ENCODE peak calls at places on chromosomes 3 and 15, in nine cellular contexts. X is lower lobe of right lung, C is foreskin fibroblast, K is fibroblast of pulmonary artery, M is PC-3, N is hepatocyte, U is GM23338, F is psoas muscle, B is tibial artery. Y is an unnamed sample.

GRCh38 chr3:128355549-128355930 is 111.2 kb downstream of the DNAJB8 start:
- DNase-seq in C (no peak), K (no peak), N (no peak), U (no peak), B (no peak), F (no peak), M (no peak), X (no peak), Y (no peak)

GRCh38 chr3:22474706-22475470 is 723.9 kb upstream of the ZNF385D start:
- DNase-seq in X (no peak), U (no peak), B (peak), K (peak), C (peak), F (no peak), M (peak), N (no peak), Y (no peak)

GRCh38 chr3:122907471-122907870 is 112.6 kb downstream of the SLC49A4 start:
- DNase-seq in C (no peak), N (no peak), X (no peak), U (no peak), B (no peak), K (no peak), M (no peak), F (no peak), Y (no peak)

GRCh38 chr3:72350761-72351505 is 497.3 kb downstream of the SHQ1 start:
- DNase-seq in B (no peak), U (no peak), K (no peak), N (no peak), C (no peak), X (no peak), F (no peak), M (no peak), Y (no peak)

GRCh38 chr3:79767194-79767952 is 425 bp downstream of the ROBO1 start:
- DNase-seq in C (no peak), K (peak), F (no peak), N (no peak), U (peak), B (no peak), X (no peak), M (peak), Y (no peak)

GRCh38 chr3:124685481-124685880 is 44.8 kb upstream of the UMPS start:
- DNase-seq in M (peak), N (no peak), B (no peak), C (peak), U (no peak), K (no peak), X (no peak), F (no peak), Y (no peak)

GRCh38 chr3:87260270-87260669 is 16.1 kb downstream of the POU1F1 start:
- DNase-seq in X (no peak), U (peak), B (peak), F (no peak), C (peak), K (peak), N (peak), M (peak), Y (no peak)

GRCh38 chr3:133610031-133610430 is 36.5 kb downstream of the CDV3 start:
- DNase-seq in N (no peak), B (no peak), X (no peak), U (no peak), F (no peak), C (no peak), K (no peak), M (no peak), Y (no peak)

GRCh38 chr3:7489417-7489816 is 628.5 kb downstream of the GRM7 start:
- DNase-seq in F (no peak), X (no peak), M (no peak), K (peak), N (no peak), B (no peak), C (no peak), U (no peak), Y (no peak)

GRCh38 chr15:68384451-68385239 is 47.3 kb downstream of the ITGA11 start:
- DNase-seq in N (peak), B (peak), C (peak), X (peak), F (no peak), K (peak), M (peak), U (no peak), Y (no peak)

GRCh38 chr3:151282921-151283320 is 4.6 kb upstream of the P2RY14 start:
- DNase-seq in X (no peak), N (peak), B (no peak), U (peak), K (peak), C (peak), F (no peak), M (peak), Y (peak)

GRCh38 chr15:88638626-88639372 is at the start of gene ISG20:
- DNase-seq in C (peak), X (peak), F (peak), M (peak), K (peak), N (peak), B (peak), U (peak), Y (peak)

GRCh38 chr3:175980731-175981130 is 1121.6 kb downstream of the NAALADL2 start:
- DNase-seq in B (no peak), F (no peak), N (no peak), C (no peak), M (no peak), K (peak), X (no peak), U (no peak), Y (no peak)

GRCh38 chr3:159669024-159669476 is 319.6 kb upstream of the IL12A start:
- DNase-seq in B (no peak), U (no peak), X (no peak), M (peak), F (no peak), K (peak), N (peak), C (peak), Y (no peak)

GRCh38 chr3:15367059-15367458 is 34.7 kb upstream of the SH3BP5 start:
- DNase-seq in C (peak), K (peak), F (no peak), B (no peak), M (peak), N (no peak), X (no peak), U (no peak), Y (no peak)

GRCh38 chr3:194257030-194257657 is 94.0 kb downstream of the CPN2 start:
- DNase-seq in N (no peak), C (no peak), F (no peak), X (no peak), B (no peak), K (no peak), U (no peak), M (no peak), Y (no peak)

GRCh38 chr3:36763850-36764703 is at the start of gene DCLK3:
- DNase-seq in M (no peak), K (no peak), C (peak), N (peak), F (peak), B (no peak), X (no peak), U (peak), Y (no peak)
- H3K4me3 ChIP-seq in M (no peak), K (no peak), C (no peak), N (no peak), F (peak), B (peak), X (peak), U (peak), Y (no peak)

GRCh38 chr3:100893108-100893507 is 100.1 kb downstream of the ABI3BP start:
- DNase-seq in K (no peak), C (no peak), M (no peak), X (peak), U (no peak), N (no peak), B (peak), F (no peak), Y (no peak)

GRCh38 chr3:100896994-100897393 is 96.2 kb downstream of the ABI3BP start:
- DNase-seq in C (no peak), X (no peak), B (no peak), U (no peak), F (no peak), K (no peak), N (no peak), M (no peak), Y (no peak)

GRCh38 chr3:100893590-100893989 is 99.6 kb downstream of the ABI3BP start:
- DNase-seq in M (peak), C (peak), N (peak), B (no peak), K (peak), U (peak), F (no peak), X (peak), Y (no peak)

GRCh38 chr3:100891827-100892226 is 101.4 kb downstream of the ABI3BP start:
- DNase-seq in K (no peak), M (peak), B (no peak), C (no peak), N (no peak), F (no peak), U (no peak), X (no peak), Y (no peak)

GRCh38 chr3:100891033-100891432 is 102.2 kb downstream of the ABI3BP start:
- DNase-seq in K (peak), X (no peak), C (peak), U (peak), B (no peak), F (no peak), M (peak), N (no peak), Y (no peak)
- TF ChIP-seq CTCF in K (peak), X (no peak), C (peak), U (peak), B (peak), F (no peak), M (peak), N (peak), Y (no peak)

DNA sequence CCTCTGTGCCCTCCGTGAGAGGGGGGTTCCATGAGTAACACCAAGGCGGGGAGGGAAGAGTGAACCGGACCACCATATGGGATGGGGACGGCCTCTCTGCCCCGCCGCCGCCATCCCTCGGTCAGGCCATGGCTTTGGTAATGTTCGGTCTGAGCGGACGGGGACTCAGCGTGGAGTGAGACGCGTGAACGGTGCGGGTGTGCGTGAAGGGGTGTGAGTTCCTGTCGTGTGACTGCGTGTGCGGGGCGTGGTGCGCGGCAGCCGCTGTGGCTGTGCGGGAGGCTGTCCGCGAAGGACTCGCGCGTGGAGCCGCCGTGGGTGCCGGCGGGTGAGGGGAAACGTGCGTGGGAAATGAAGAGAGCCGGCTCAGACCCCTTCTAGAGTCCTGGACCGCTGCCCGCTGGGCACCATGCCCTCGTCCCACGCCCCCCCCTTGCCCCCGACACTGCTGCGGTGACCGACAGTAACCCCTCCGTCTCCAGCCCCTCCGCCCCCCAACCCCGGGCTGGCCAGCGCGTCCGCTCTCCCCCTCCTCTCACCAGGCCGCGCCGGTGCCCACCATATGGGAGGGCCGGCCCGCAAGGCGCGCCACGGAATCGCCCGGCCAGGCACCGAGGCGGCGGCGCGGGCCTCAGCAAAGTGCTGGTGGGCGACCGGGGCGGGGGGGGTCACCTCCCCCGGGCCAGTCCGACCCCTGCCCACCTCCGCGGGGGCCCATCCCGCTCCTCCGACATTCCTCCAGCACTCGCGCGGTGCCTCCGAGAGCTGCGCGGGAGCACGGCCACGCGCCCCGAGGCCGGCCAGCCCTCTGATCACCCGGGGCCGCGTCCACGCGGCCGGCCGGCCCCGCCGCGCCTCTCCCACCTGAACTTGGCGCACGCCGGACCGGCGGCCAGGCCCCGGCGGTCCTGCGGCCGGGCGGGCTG is 572 bp downstream of the KLF15 start:
- DNase-seq in C (peak), N (peak), K (peak), M (no peak), X (peak), B (peak), U (peak), F (peak), Y (no peak)
- H3K4me3 ChIP-seq in C (peak), N (peak), K (peak), M (peak), X (peak), B (peak), U (peak), F (peak), Y (peak)

GRCh38 chr3:140128217-140129137 is 193.5 kb downstream of the CLSTN2 start:
- DNase-seq in M (peak), C (peak), K (peak), F (peak), U (peak), X (peak), N (peak), B (no peak), Y (peak)
- TF ChIP-seq CTCF in M (peak), C (peak), K (peak), F (peak), U (peak), X (peak), N (peak), B (no peak), Y (peak)

GRCh38 chr3:187292631-187293513 is 1.3 kb upstream of the MASP1 start:
- DNase-seq in X (no peak), N (no peak), M (no peak), K (no peak), C (peak), U (no peak), F (no peak), B (no peak), Y (no peak)

GRCh38 chr3:187291001-187291511 is 481 bp downstream of the MASP1 start:
- DNase-seq in B (no peak), X (no peak), N (peak), U (peak), F (peak), M (no peak), K (peak), C (peak), Y (no peak)

GRCh38 chr3:187291512-187292132 is at the start of gene MASP1:
- DNase-seq in X (no peak), B (no peak), N (peak), K (no peak), M (no peak), F (peak), C (peak), U (peak), Y (no peak)

GRCh38 chr3:187293514-187293870 is 2.0 kb upstream of the MASP1 start:
- DNase-seq in B (no peak), K (no peak), F (no peak), C (peak), X (no peak), U (no peak), N (no peak), M (no peak), Y (no peak)

GRCh38 chr3:187292186-187292585 is 649 bp upstream of the MASP1 start:
- DNase-seq in N (peak), F (peak), M (no peak), B (no peak), K (no peak), C (no peak), U (no peak), X (no peak), Y (no peak)
- H3K4me3 ChIP-seq in N (peak), F (no peak), M (no peak), B (no peak), K (no peak), C (peak), U (peak), X (no peak), Y (no peak)

GRCh38 chr3:9398715-9399708 is 1.6 kb downstream of the SETD5 start:
- DNase-seq in F (no peak), N (peak), M (peak), U (peak), X (no peak), B (no peak), K (peak), C (peak), Y (no peak)
- TF ChIP-seq CTCF in F (no peak), N (no peak), M (no peak), U (no peak), X (no peak), B (no peak), K (no peak), C (no peak), Y (no peak)

GRCh38 chr3:191290311-191291025 is 38.7 kb upstream of the CCDC50 start:
- DNase-seq in U (no peak), M (no peak), X (no peak), K (no peak), B (no peak), N (no peak), F (no peak), C (peak), Y (no peak)
- H3K4me3 ChIP-seq in U (no peak), M (no peak), X (no peak), K (no peak), B (no peak), N (no peak), F (no peak), C (no peak), Y (no peak)

GRCh38 chr15:33988384-33988783 is 20.1 kb downstream of the CHRM5 start:
- DNase-seq in X (no peak), M (peak), K (no peak), B (no peak), N (no peak), F (no peak), C (peak), U (no peak), Y (no peak)

DNA sequence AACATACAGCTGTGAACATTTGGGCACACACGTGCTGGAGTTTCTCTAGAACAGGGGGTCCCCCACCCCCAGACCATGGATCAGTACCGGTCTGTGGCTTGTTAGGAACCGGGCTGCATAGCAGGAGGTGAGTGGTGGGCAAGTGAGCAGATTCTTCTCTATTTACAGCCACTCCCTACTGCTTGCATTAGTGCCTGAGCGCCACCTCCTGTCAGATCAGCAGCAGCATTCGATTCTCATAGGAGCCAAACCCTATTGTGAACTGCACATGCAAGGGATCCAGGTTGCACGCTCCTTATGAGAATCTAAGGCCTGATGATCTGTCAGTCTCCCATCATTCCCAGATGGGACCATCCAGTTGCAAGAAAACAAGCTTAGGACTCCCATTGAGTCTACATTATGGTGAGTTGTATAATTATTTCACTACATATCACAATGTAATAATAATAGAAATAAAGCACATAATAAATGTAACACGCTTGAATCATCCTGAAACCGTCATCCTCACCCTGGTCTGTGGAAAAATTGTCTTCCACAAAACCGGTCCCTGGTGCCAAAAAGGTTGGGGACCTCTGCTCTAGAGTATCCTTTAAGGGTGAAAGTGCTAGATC is 25.8 kb downstream of the CHRM5 start:
- DNase-seq in F (no peak), K (peak), U (peak), C (peak), N (peak), B (no peak), M (peak), X (no peak), Y (no peak)
- TF ChIP-seq CTCF in F (no peak), K (peak), U (peak), C (peak), N (peak), B (no peak), M (peak), X (peak), Y (peak)

DNA sequence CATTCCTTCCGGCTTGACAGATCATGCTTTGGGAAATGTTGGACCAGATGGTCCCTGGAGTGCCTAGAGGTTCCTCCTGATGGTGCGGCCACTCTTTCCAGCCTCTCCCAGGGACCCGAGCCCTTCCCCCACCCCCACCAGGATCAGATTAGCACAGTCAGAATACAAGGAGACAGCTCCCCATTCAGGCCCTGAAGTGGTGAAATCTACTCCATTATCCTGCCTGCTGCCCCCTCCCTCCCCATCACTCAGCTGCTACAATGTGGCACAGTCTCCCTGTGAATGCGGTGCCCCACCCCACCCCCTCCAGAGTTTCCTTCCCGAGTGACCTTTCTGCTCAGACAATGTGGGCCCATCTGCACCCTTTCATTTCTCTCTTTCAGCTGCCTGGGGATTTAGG is 29.4 kb downstream of the RNU5B-1 start:
- DNase-seq in B (no peak), N (no peak), K (no peak), M (no peak), F (peak), U (no peak), X (no peak), C (no peak), Y (no peak)
- H3K4me3 ChIP-seq in B (no peak), N (no peak), K (no peak), M (no peak), F (no peak), U (no peak), X (no peak), C (no peak), Y (no peak)

GRCh38 chr3:62312201-62312600 is 61.1 kb downstream of the FEZF2 start:
- DNase-seq in K (no peak), U (no peak), M (no peak), N (no peak), F (no peak), X (no peak), B (no peak), C (no peak), Y (no peak)
- TF ChIP-seq CTCF in K (no peak), U (peak), M (no peak), N (peak), F (no peak), X (no peak), B (no peak), C (no peak), Y (peak)